ENCODE peak calls at places on chromosomes 2 and 18, in five cellular contexts. One of them, this sample, is unnamed.

GRCh38 chr2:54966837-54967236 is 83.4 kb downstream of the RTN4 start:
- DNase-seq in K562: no peak
- DNase-seq in SK-N-SH: no peak
- DNase-seq in GM12878: no peak
- DNase-seq in HCT116: no peak
- DNase-seq in this sample: no peak

GRCh38 chr2:163711699-163712098 is 24.1 kb downstream of the FIGN start:
- DNase-seq in K562: no peak
- DNase-seq in SK-N-SH: no peak
- DNase-seq in GM12878: no peak
- DNase-seq in HCT116: no peak
- DNase-seq in this sample: no peak

GRCh38 chr2:213188971-213189899 is 37.8 kb upstream of the IKZF2 start:
- DNase-seq in K562: no peak
- DNase-seq in SK-N-SH: peak
- DNase-seq in GM12878: no peak
- DNase-seq in HCT116: no peak
- DNase-seq in this sample: no peak

GRCh38 chr2:136381722-136382633 is 264.0 kb upstream of the CXCR4 start:
- DNase-seq in K562: no peak
- DNase-seq in SK-N-SH: no peak
- DNase-seq in GM12878: peak
- DNase-seq in HCT116: no peak
- DNase-seq in this sample: no peak

GRCh38 chr2:39996653-39997080 is 217.6 kb upstream of the THUMPD2 start:
- DNase-seq in K562: no peak
- DNase-seq in SK-N-SH: no peak
- DNase-seq in GM12878: no peak
- DNase-seq in HCT116: peak
- DNase-seq in this sample: no peak

GRCh38 chr2:126799306-126799705 is 99.4 kb upstream of the TEX51 start:
- DNase-seq in K562: no peak
- DNase-seq in SK-N-SH: no peak
- DNase-seq in GM12878: no peak
- DNase-seq in HCT116: no peak
- DNase-seq in this sample: no peak

GRCh38 chr2:188079176-188079575 is 212.5 kb upstream of the GULP1 start:
- DNase-seq in K562: no peak
- DNase-seq in SK-N-SH: no peak
- DNase-seq in GM12878: no peak
- DNase-seq in HCT116: no peak
- DNase-seq in this sample: no peak

GRCh38 chr18:54932472-54932871 is 26.8 kb downstream of the CCDC68 start:
- DNase-seq in K562: no peak
- DNase-seq in SK-N-SH: no peak
- DNase-seq in GM12878: no peak
- DNase-seq in HCT116: no peak
- DNase-seq in this sample: no peak

GRCh38 chr2:112957511-112957910 is 20.3 kb upstream of the IL36G start:
- DNase-seq in K562: no peak
- DNase-seq in SK-N-SH: no peak
- DNase-seq in GM12878: no peak
- DNase-seq in HCT116: no peak
- DNase-seq in this sample: no peak

GRCh38 chr2:14126846-14127245 is 505.7 kb upstream of the LRATD1 start:
- DNase-seq in K562: no peak
- DNase-seq in SK-N-SH: no peak
- DNase-seq in GM12878: no peak
- DNase-seq in HCT116: no peak
- DNase-seq in this sample: no peak

GRCh38 chr2:26100384-26100783 is 66.5 kb downstream of the RAB10 start:
- DNase-seq in K562: no peak
- DNase-seq in SK-N-SH: no peak
- DNase-seq in GM12878: no peak
- DNase-seq in HCT116: no peak
- DNase-seq in this sample: no peak

GRCh38 chr2:238155051-238155760 is 3.6 kb upstream of the ERFE start:
- DNase-seq in K562: no peak
- DNase-seq in SK-N-SH: no peak
- DNase-seq in GM12878: no peak
- DNase-seq in HCT116: no peak
- DNase-seq in this sample: no peak

GRCh38 chr2:33340265-33340664 is 136.2 kb upstream of the RASGRP3 start:
- DNase-seq in K562: no peak
- DNase-seq in SK-N-SH: no peak
- DNase-seq in GM12878: no peak
- DNase-seq in HCT116: no peak
- DNase-seq in this sample: no peak

GRCh38 chr2:86037141-86037794 is 68.4 kb downstream of the POLR1A start:
- DNase-seq in K562: no peak
- DNase-seq in SK-N-SH: no peak
- DNase-seq in GM12878: no peak
- DNase-seq in HCT116: no peak
- DNase-seq in this sample: no peak

GRCh38 chr2:96876036-96876810 is 6.3 kb upstream of the SEMA4C start:
- DNase-seq in K562: no peak
- DNase-seq in SK-N-SH: no peak
- DNase-seq in GM12878: no peak
- DNase-seq in HCT116: no peak
- DNase-seq in this sample: no peak

GRCh38 chr2:113283704-113284284 is 5.1 kb upstream of the PAX8 start:
- DNase-seq in K562: no peak
- DNase-seq in SK-N-SH: no peak
- DNase-seq in GM12878: no peak
- DNase-seq in HCT116: peak
- DNase-seq in this sample: no peak

GRCh38 chr2:201631041-201631440 is 12.3 kb downstream of the TMEM237 start:
- DNase-seq in K562: no peak
- DNase-seq in SK-N-SH: no peak
- DNase-seq in GM12878: no peak
- DNase-seq in HCT116: no peak
- DNase-seq in this sample: no peak

GRCh38 chr2:128282976-128283810 is 35.5 kb downstream of the HS6ST1 start:
- DNase-seq in K562: peak
- DNase-seq in SK-N-SH: peak
- DNase-seq in GM12878: no peak
- DNase-seq in HCT116: no peak
- DNase-seq in this sample: peak

GRCh38 chr2:207930747-207931146 is 94.6 kb downstream of the PLEKHM3 start:
- DNase-seq in K562: no peak
- DNase-seq in SK-N-SH: peak
- DNase-seq in GM12878: no peak
- DNase-seq in HCT116: peak
- DNase-seq in this sample: no peak

GRCh38 chr2:134466141-134466540 is 212.3 kb downstream of the MGAT5 start:
- DNase-seq in K562: peak
- DNase-seq in SK-N-SH: peak
- DNase-seq in GM12878: peak
- DNase-seq in HCT116: peak
- DNase-seq in this sample: peak

GRCh38 chr2:27249891-27250651 is 12.8 kb downstream of the SLC30A3 start:
- DNase-seq in K562: peak
- DNase-seq in SK-N-SH: peak
- DNase-seq in GM12878: no peak
- DNase-seq in HCT116: peak
- DNase-seq in this sample: no peak

GRCh38 chr2:32946314-32947075 is at the start of gene LTBP1:
- DNase-seq in K562: peak
- DNase-seq in SK-N-SH: peak
- DNase-seq in GM12878: no peak
- DNase-seq in HCT116: peak
- DNase-seq in this sample: peak

GRCh38 chr18:50396005-50396404 is 21.2 kb downstream of the SKA1 start:
- DNase-seq in K562: peak
- DNase-seq in SK-N-SH: no peak
- DNase-seq in GM12878: no peak
- DNase-seq in HCT116: no peak
- DNase-seq in this sample: no peak

GRCh38 chr2:218255441-218255840 is 5.4 kb upstream of the GPBAR1 start:
- DNase-seq in K562: no peak
- DNase-seq in SK-N-SH: no peak
- DNase-seq in GM12878: no peak
- DNase-seq in HCT116: no peak
- DNase-seq in this sample: no peak

GRCh38 chr2:218256612-218257350 is 4.0 kb upstream of the GPBAR1 start:
- DNase-seq in K562: no peak
- DNase-seq in SK-N-SH: no peak
- DNase-seq in GM12878: no peak
- DNase-seq in HCT116: no peak
- DNase-seq in this sample: no peak

GRCh38 chr2:218249686-218250085 is 11.1 kb upstream of the GPBAR1 start:
- DNase-seq in K562: no peak
- DNase-seq in SK-N-SH: no peak
- DNase-seq in GM12878: no peak
- DNase-seq in HCT116: no peak
- DNase-seq in this sample: no peak

GRCh38 chr2:218257390-218257981 is 3.3 kb upstream of the GPBAR1 start:
- DNase-seq in K562: peak
- DNase-seq in SK-N-SH: peak
- DNase-seq in GM12878: peak
- DNase-seq in HCT116: peak
- DNase-seq in this sample: no peak

GRCh38 chr2:218252509-218253247 is 8.1 kb upstream of the GPBAR1 start:
- DNase-seq in K562: no peak
- DNase-seq in SK-N-SH: no peak
- DNase-seq in GM12878: no peak
- DNase-seq in HCT116: no peak
- DNase-seq in this sample: no peak
- TF ChIP-seq JUND in K562: no peak
- TF ChIP-seq JUND in SK-N-SH: no peak
- TF ChIP-seq JUND in GM12878: no peak
- TF ChIP-seq JUND in HCT116: no peak
- TF ChIP-seq JUND in this sample: no peak

DNA sequence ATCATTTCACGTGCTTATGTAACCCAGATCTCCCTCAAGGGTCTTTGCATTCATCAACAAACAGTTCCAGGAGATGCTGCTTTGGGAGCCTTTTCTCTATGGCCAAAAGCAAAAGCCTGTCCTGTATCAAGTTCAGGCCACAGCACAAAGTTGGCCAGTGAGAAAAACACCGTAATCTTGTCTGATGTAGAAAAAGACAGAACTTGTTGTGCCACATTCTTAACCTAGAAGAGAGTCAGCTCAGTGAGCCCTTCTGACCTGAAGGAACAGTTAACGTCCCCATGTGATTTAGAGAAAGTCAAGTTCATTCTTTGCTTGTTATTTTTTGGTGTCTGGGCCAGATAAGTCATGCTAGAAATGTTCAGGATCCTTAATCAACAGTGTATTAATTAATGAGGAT is 7.8 kb upstream of the CNDP1 start:
- DNase-seq in K562: no peak
- DNase-seq in SK-N-SH: no peak
- DNase-seq in GM12878: no peak
- DNase-seq in HCT116: no peak
- DNase-seq in this sample: peak
- TF ChIP-seq JUND in K562: no peak
- TF ChIP-seq JUND in SK-N-SH: no peak
- TF ChIP-seq JUND in GM12878: no peak
- TF ChIP-seq JUND in HCT116: no peak
- TF ChIP-seq JUND in this sample: no peak

GRCh38 chr2:174326880-174327558 is 7.7 kb upstream of the SP9 start:
- DNase-seq in K562: no peak
- DNase-seq in SK-N-SH: peak
- DNase-seq in GM12878: no peak
- DNase-seq in HCT116: no peak
- DNase-seq in this sample: no peak
- TF ChIP-seq JUND in K562: no peak
- TF ChIP-seq JUND in SK-N-SH: no peak
- TF ChIP-seq JUND in GM12878: no peak
- TF ChIP-seq JUND in HCT116: no peak
- TF ChIP-seq JUND in this sample: no peak

GRCh38 chr2:68030529-68030928 is 32.3 kb downstream of the C1D start:
- DNase-seq in K562: no peak
- DNase-seq in SK-N-SH: no peak
- DNase-seq in GM12878: no peak
- DNase-seq in HCT116: no peak
- DNase-seq in this sample: no peak

GRCh38 chr2:68027959-68028358 is 34.8 kb downstream of the C1D start:
- DNase-seq in K562: no peak
- DNase-seq in SK-N-SH: no peak
- DNase-seq in GM12878: no peak
- DNase-seq in HCT116: no peak
- DNase-seq in this sample: no peak

GRCh38 chr2:68032702-68033101 is 30.1 kb downstream of the C1D start:
- DNase-seq in K562: no peak
- DNase-seq in SK-N-SH: no peak
- DNase-seq in GM12878: no peak
- DNase-seq in HCT116: no peak
- DNase-seq in this sample: no peak

GRCh38 chr2:68031546-68032160 is 31.2 kb downstream of the C1D start:
- DNase-seq in K562: peak
- DNase-seq in SK-N-SH: peak
- DNase-seq in GM12878: peak
- DNase-seq in HCT116: peak
- DNase-seq in this sample: peak

GRCh38 chr2:68031043-68031442 is 31.8 kb downstream of the C1D start:
- DNase-seq in K562: no peak
- DNase-seq in SK-N-SH: no peak
- DNase-seq in GM12878: no peak
- DNase-seq in HCT116: no peak
- DNase-seq in this sample: no peak
- TF ChIP-seq JUND in K562: no peak
- TF ChIP-seq JUND in SK-N-SH: no peak
- TF ChIP-seq JUND in GM12878: no peak
- TF ChIP-seq JUND in HCT116: no peak
- TF ChIP-seq JUND in this sample: no peak

DNA sequence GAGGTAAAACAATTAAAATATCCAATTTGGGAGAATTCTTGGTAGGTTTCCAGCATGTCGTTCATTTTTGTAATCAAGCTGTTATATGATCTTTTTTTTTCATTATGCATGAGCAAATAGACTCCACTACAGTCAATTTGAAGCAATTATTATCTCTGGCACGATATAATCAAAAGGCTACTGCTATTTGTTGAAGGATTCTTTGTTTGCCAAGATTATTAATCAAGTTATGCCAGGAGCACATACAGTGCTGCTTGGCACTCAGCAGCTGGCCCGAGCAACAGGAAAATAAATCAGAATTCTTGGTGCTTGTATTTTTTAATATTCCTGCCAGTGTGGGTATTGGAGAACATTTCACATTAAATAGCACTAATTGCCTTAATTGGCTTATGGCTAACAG is 279.5 kb downstream of the RND3 start:
- DNase-seq in K562: no peak
- DNase-seq in SK-N-SH: peak
- DNase-seq in GM12878: no peak
- DNase-seq in HCT116: no peak
- DNase-seq in this sample: peak
- TF ChIP-seq JUND in K562: no peak
- TF ChIP-seq JUND in SK-N-SH: no peak
- TF ChIP-seq JUND in GM12878: no peak
- TF ChIP-seq JUND in HCT116: no peak
- TF ChIP-seq JUND in this sample: peak